ENCODE peak calls at places on chromosomes 1 and 21, in seven cellular contexts. D is amniotic stem cell; N is NCI-H2107; V is B cell; B is ecto neural progenitor cell; F is psoas muscle; Z is stimulated activated CD8-positive, alpha-beta memory T cell treated with anti-CD3 and anti-CD28 coated beads, Interleukin-15, amount 100 ng/mL, for 4 hours. C is an unnamed sample.

GRCh38 chr1:190244406-190244805 is 233.3 kb downstream of the BRINP3 start:
- DNase-seq in D (no peak), N (no peak), V (no peak), B (no peak), F (no peak), Z (no peak), C (no peak)

GRCh38 chr1:153535664-153536585 is at the start of gene S100A6:
- DNase-seq in D (peak; percentile 80), N (peak; percentile 43), V (peak; percentile 73), B (peak; percentile 51), F (peak; percentile 92), Z (peak; percentile 68), C (peak; percentile 80)

GRCh38 chr1:100989306-100990077 is 36.1 kb downstream of the DPH5 start:
- DNase-seq in D (peak; percentile 68), N (no peak), V (no peak), B (no peak), F (no peak), Z (no peak), C (no peak)

GRCh38 chr1:215507119-215507518 is 60.0 kb upstream of the KCTD3 start:
- DNase-seq in D (no peak), N (no peak), V (no peak), B (no peak), F (no peak), Z (no peak), C (no peak)

GRCh38 chr1:184051485-184052193 is at the start of gene TSEN15:
- DNase-seq in D (peak; percentile 51), N (peak; percentile 84), V (peak; percentile 81), B (peak; percentile 82), F (peak; percentile 81), Z (peak; percentile 67), C (peak; percentile 85)

GRCh38 chr1:40977721-40978120 is 1.8 kb upstream of the CTPS1 start:
- DNase-seq in D (no peak), N (no peak), V (no peak), B (no peak), F (no peak), Z (no peak), C (no peak)

GRCh38 chr1:56827711-56828110 is 8.5 kb upstream of the FYB2 start:
- DNase-seq in D (no peak), N (no peak), V (no peak), B (no peak), F (no peak), Z (no peak), C (no peak)

GRCh38 chr1:205270764-205271163 is 43.0 kb downstream of the TMCC2 start:
- DNase-seq in D (no peak), N (no peak), V (no peak), B (no peak), F (no peak), Z (no peak), C (no peak)

GRCh38 chr1:93692001-93692400 is 10.4 kb upstream of the BCAR3 start:
- DNase-seq in D (no peak), N (no peak), V (no peak), B (no peak), F (no peak), Z (no peak), C (no peak)

GRCh38 chr21:31236528-31236927 is 107.5 kb downstream of the TIAM1 start:
- DNase-seq in D (no peak), N (no peak), V (no peak), B (no peak), F (no peak), Z (no peak), C (no peak)

GRCh38 chr1:2451744-2452582 is 24.1 kb upstream of the PLCH2 start:
- DNase-seq in D (peak; percentile 93), N (no peak), V (no peak), B (no peak), F (no peak), Z (no peak), C (no peak)

C was measured in ascending aorta.